ENCODE peak calls at places on chromosomes 7 and 10, in ten cellular contexts. C is body of pancreas; H is CD8-positive, alpha-beta T cell; O is mesendoderm; Q is tibial nerve; R is PC-3; S is psoas muscle; V is prostate gland; F is osteoblast; D is Karpas-422. J is an unnamed sample. For H3K27me3, the result is how much of the 10 kb centered on the place peaks cover.

GRCh38 chr10:3805791-3806381 is 20.9 kb upstream of the KLF6 start:
- DNase-seq in C (peak), H (peak), O (peak), Q (peak), R (peak), S (no peak), V (no peak), F (no peak), D (peak), J (no peak)

GRCh38 chr10:97781541-97782331 is 9.9 kb upstream of the SFRP5 start:
- DNase-seq in C (no peak), H (peak), O (no peak), Q (no peak), R (no peak), S (no peak), V (no peak), F (peak), D (no peak), J (no peak)

GRCh38 chr10:43389867-43390266 is 18.4 kb downstream of the FXYD4 start:
- DNase-seq in C (no peak), H (no peak), O (peak), Q (no peak), R (no peak), S (no peak), V (no peak), F (no peak), D (no peak), J (no peak)

GRCh38 chr10:63544418-63544817 is 23.2 kb downstream of the REEP3 start:
- DNase-seq in C (no peak), H (no peak), O (no peak), Q (no peak), R (no peak), S (no peak), V (no peak), F (no peak), D (no peak), J (no peak)

GRCh38 chr10:37275216-37275777 is 149.9 kb downstream of the ANKRD30A start:
- DNase-seq in C (no peak), H (no peak), O (no peak), Q (no peak), R (no peak), S (no peak), V (no peak), F (no peak), D (no peak), J (no peak)

GRCh38 chr7:54541941-54542618 is at the start of gene VSTM2A:
- DNase-seq in C (no peak), H (peak), O (peak), Q (no peak), R (no peak), S (no peak), V (no peak), F (peak), D (no peak), J (no peak)

GRCh38 chr7:33873518-33873917 is 31.8 kb upstream of the BMPER start:
- DNase-seq in C (no peak), H (no peak), O (peak), Q (no peak), R (no peak), S (no peak), V (no peak), F (no peak), D (no peak), J (no peak)

GRCh38 chr7:41245916-41246315 is 457.0 kb downstream of the INHBA start:
- DNase-seq in C (no peak), H (no peak), O (no peak), Q (no peak), R (peak), S (no peak), V (no peak), F (no peak), D (no peak), J (no peak)

GRCh38 chr10:69473304-69473985 is 22.2 kb downstream of the TSPAN15 start:
- DNase-seq in C (no peak), H (no peak), O (no peak), Q (no peak), R (no peak), S (no peak), V (no peak), F (no peak), D (no peak), J (no peak)

GRCh38 chr7:33903770-33904679 is 1.3 kb upstream of the BMPER start:
- DNase-seq in C (peak), H (no peak), O (peak), Q (peak), R (no peak), S (peak), V (no peak), F (peak), D (no peak), J (no peak)

GRCh38 chr7:2544541-2545188 is 10.7 kb downstream of the BRAT1 start:
- DNase-seq in C (no peak), H (no peak), O (no peak), Q (no peak), R (no peak), S (no peak), V (no peak), F (peak), D (no peak), J (no peak)

GRCh38 chr7:3218561-3219225 is 82.4 kb upstream of the SDK1 start:
- DNase-seq in C (peak), H (no peak), O (no peak), Q (no peak), R (no peak), S (no peak), V (no peak), F (no peak), D (no peak), J (peak)

GRCh38 chr10:101031128-101031795 is at the start of the genes PDZD7 and SFXN3:
- DNase-seq in C (peak), H (peak), O (peak), Q (peak), R (peak), S (peak), V (peak), F (peak), D (peak), J (peak)

GRCh38 chr10:20855398-20856038 is 41.6 kb downstream of the NEBL start:
- DNase-seq in C (no peak), H (no peak), O (peak), Q (no peak), R (peak), S (no peak), V (no peak), F (peak), D (peak), J (no peak)

GRCh38 chr10:7797582-7797981 is 9.6 kb downstream of the ATP5F1C start:
- DNase-seq in C (peak), H (no peak), O (peak), Q (no peak), R (peak), S (peak), V (no peak), F (peak), D (no peak), J (no peak)

GRCh38 chr10:43846187-43846680 is 197.6 kb upstream of the ZNF32 start:
- DNase-seq in C (no peak), H (peak), O (no peak), Q (no peak), R (no peak), S (no peak), V (no peak), F (no peak), D (no peak), J (no peak)

DNA sequence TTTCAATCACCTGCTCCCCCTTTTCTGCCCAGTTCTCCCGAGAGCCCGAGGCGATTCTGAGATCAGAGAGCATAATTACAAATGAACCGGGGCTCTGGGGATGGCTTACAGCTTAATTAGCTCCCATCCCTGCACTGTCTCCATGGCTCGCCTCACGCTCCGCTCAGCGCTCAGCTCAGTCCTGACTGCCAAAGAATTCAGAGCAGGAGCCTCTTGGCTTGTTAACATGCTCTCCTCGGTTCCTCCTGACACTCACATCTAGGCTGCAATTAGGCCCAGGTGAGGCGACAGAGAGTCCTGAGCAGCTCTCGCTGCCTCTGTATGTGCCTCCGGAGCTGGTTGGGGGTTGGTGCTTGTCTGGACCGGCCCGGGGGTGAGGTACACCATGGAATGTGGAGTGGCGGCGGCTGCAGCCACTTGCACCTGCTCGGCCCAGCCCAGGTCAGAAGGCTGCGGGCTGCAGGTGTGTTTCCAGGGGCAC is 111.9 kb downstream of the WDR11 start:
- DNase-seq in C (no peak), H (no peak), O (peak), Q (no peak), R (no peak), S (no peak), V (no peak), F (no peak), D (no peak), J (peak)
- H3K4me3 ChIP-seq in C (no peak), H (no peak), O (no peak), Q (no peak), R (no peak), S (no peak), V (no peak), F (no peak), D (no peak), J (no peak)

GRCh38 chr7:30241767-30242166 is 42.6 kb upstream of the ZNRF2 start:
- DNase-seq in C (no peak), H (no peak), O (no peak), Q (no peak), R (peak), S (no peak), V (no peak), F (no peak), D (no peak), J (no peak)
- H3K27me3 ChIP-seq in C (under half), H (under half), O (under half), Q (under half), R (under half), S (under half), V (under half), F (under half), D (under half), J (under half)

GRCh38 chr10:22230331-22230833 is 12.6 kb upstream of the EBLN1 start:
- DNase-seq in C (no peak), H (peak), O (peak), Q (no peak), R (peak), S (no peak), V (peak), F (peak), D (peak), J (no peak)
- H3K4me3 ChIP-seq in C (peak), H (peak), O (peak), Q (peak), R (peak), S (peak), V (peak), F (peak), D (peak), J (no peak)

GRCh38 chr10:121438320-121438719 is 159.9 kb downstream of the FGFR2 start:
- DNase-seq in C (no peak), H (no peak), O (no peak), Q (no peak), R (no peak), S (no peak), V (no peak), F (no peak), D (no peak), J (no peak)

GRCh38 chr10:121436281-121436629 is 162.0 kb downstream of the FGFR2 start:
- DNase-seq in C (no peak), H (no peak), O (no peak), Q (no peak), R (no peak), S (no peak), V (no peak), F (no peak), D (no peak), J (no peak)

GRCh38 chr10:121440461-121440860 is 157.8 kb downstream of the FGFR2 start:
- DNase-seq in C (no peak), H (no peak), O (no peak), Q (peak), R (no peak), S (no peak), V (no peak), F (no peak), D (no peak), J (no peak)

GRCh38 chr10:121436630-121437311 is 161.5 kb downstream of the FGFR2 start:
- DNase-seq in C (peak), H (no peak), O (peak), Q (no peak), R (no peak), S (no peak), V (no peak), F (no peak), D (no peak), J (no peak)

DNA sequence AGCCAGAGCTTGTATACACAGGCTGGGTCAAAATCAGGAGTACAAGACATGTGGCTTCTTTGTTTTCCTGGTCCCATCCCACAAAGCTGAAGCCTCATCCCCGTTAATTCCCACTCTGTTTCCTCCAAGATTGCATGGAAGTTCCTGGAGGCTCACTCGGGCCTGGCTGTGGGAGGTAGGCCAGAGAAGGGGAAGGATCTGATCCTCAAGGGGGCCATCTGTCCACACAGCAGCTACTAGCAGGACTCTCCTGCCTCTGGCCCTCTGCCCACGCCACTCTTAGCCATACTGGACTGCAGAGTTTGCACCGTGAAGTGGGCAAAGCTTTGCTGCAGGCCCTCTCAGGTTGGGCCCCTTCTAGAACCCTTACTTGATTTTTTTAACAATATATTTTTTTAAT is 160.6 kb downstream of the FGFR2 start:
- DNase-seq in C (no peak), H (no peak), O (peak), Q (no peak), R (no peak), S (peak), V (no peak), F (no peak), D (no peak), J (peak)
- H3K27me3 ChIP-seq in C (under half), H (under half), O (under half), Q (under half), R (under half), S (under half), V (under half), F (under half), D (under half), J (under half)

GRCh38 chr10:510415-510881 is 179.0 kb downstream of the DIP2C start:
- DNase-seq in C (no peak), H (no peak), O (no peak), Q (no peak), R (no peak), S (no peak), V (peak), F (peak), D (no peak), J (no peak)
- H3K4me3 ChIP-seq in C (no peak), H (no peak), O (no peak), Q (no peak), R (no peak), S (peak), V (no peak), F (no peak), D (no peak), J (no peak)

DNA sequence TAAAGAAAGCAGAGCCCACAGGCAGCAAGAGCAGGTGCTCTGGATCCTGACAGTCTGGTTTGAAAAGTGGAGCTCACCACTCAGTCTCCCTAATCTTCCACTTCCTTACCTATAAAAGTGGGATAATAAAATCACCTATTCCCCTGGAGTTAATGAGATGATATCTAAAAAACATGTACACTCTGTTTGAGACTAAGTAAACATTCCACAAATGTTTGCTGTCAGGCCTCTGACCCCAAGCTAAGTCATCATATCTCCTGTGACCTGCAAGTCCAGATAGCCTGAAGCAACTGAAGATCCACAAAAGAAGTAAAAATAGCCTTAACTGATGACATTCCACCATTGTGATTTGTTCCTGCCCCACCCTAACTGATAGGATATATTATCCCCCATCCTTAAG is 1324.5 kb downstream of the XPNPEP1 start:
- DNase-seq in C (no peak), H (no peak), O (peak), Q (no peak), R (peak), S (no peak), V (no peak), F (no peak), D (no peak), J (no peak)
- H3K27me3 ChIP-seq in C (under half), H (under half), O (under half), Q (under half), R (under half), S (under half), V (under half), F (under half), D (under half), J (under half)

GRCh38 chr7:128917061-128917460 is 6.6 kb upstream of the KCP start:
- DNase-seq in C (no peak), H (no peak), O (no peak), Q (no peak), R (no peak), S (no peak), V (no peak), F (no peak), D (no peak), J (no peak)

GRCh38 chr7:128915271-128915819 is 4.8 kb upstream of the KCP start:
- DNase-seq in C (no peak), H (no peak), O (no peak), Q (no peak), R (no peak), S (no peak), V (no peak), F (peak), D (no peak), J (no peak)

GRCh38 chr7:128914566-128915151 is 4.2 kb upstream of the KCP start:
- DNase-seq in C (no peak), H (no peak), O (no peak), Q (no peak), R (no peak), S (no peak), V (no peak), F (peak), D (no peak), J (no peak)

GRCh38 chr7:128916643-128916915 is 6.1 kb upstream of the KCP start:
- DNase-seq in C (no peak), H (no peak), O (no peak), Q (no peak), R (no peak), S (no peak), V (no peak), F (peak), D (no peak), J (no peak)

DNA sequence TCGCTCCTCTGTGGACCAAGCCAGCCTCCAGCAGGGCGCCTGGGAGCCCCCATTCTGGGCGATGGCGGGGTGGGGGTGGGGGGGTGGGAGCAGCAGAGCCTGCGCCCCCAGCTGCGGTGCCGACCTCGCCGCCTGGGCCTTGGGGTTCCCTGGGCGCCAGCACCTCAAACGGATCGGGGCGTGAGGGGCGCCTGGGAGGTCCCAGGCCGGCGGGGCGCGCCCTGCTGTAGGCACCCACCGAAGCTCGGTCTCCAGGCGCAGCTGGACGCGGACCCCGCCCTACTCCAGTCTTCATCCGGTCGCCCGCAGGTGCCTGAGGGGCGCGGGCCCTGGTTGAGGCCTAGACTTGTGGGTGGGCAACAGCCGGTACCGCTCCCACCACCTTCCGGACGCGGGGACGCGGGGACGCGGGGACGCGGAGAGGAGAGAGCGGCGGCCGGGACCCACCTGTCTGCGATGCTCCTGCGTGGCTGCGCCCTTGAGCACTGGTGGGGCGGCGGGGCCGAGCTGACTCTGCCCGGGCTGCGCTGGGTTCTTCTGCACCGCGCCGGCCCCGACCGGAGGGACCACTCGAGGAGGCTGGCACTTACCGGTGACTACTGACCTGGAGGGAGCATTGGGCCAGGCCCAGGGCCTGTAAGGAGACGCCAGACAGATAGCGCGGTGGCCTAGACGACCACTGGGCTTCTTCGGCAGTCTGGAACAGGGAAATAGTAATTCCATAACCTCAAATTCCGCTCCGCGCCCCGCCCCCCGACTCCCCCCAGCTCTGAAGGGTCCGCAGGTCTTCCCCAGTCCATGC is 5.5 kb upstream of the KCP start:
- DNase-seq in C (no peak), H (no peak), O (no peak), Q (no peak), R (no peak), S (no peak), V (no peak), F (peak), D (no peak), J (no peak)
- H3K4me3 ChIP-seq in C (no peak), H (no peak), O (no peak), Q (no peak), R (no peak), S (peak), V (no peak), F (no peak), D (no peak), J (no peak)

J was measured in lung.